ENCODE peak calls at places on chromosomes 11 and 22, in nine cellular contexts. I is effector memory CD8-positive, alpha-beta T cell; N is AML-193; F is GM03348; P is Peyer's patch; Y is esophagus muscularis mucosa; V is KBM-7; R is choroid plexus epithelial cell; L is HFF-Myc. G is an unnamed sample.

GRCh38 chr22:49425356-49425755 is 402.3 kb downstream of the BRD1 start:
- DNase-seq in V (no peak), P (no peak), Y (no peak), F (no peak), L (no peak), N (no peak), R (no peak), I (no peak), G (no peak)

GRCh38 chr11:2693271-2693833 is 6.4 kb downstream of the KCNQ1OT1 start:
- DNase-seq in P (no peak), F (no peak), R (no peak), I (no peak), L (no peak), Y (no peak), N (no peak), V (no peak), G (no peak)

GRCh38 chr11:37378989-37379388 is 781.0 kb upstream of the RAG2 start:
- DNase-seq in V (no peak), Y (no peak), R (no peak), N (no peak), L (no peak), I (no peak), F (no peak), P (no peak), G (no peak)

GRCh38 chr11:61541568-61541967 is 33.0 kb downstream of the LRRC10B start:
- DNase-seq in I (no peak), L (peak; percentile 61), Y (no peak), V (peak; percentile 55), F (peak; percentile 77), N (no peak), P (no peak), R (peak; percentile 19), G (peak; percentile 73)

GRCh38 chr22:17035246-17035645 is 27.2 kb upstream of the GAB4 start:
- DNase-seq in Y (no peak), F (no peak), N (no peak), P (no peak), R (no peak), V (no peak), I (no peak), L (no peak), G (no peak)

GRCh38 chr22:20918663-20919220 is 1.5 kb downstream of the CRKL start:
- DNase-seq in L (no peak), R (no peak), N (no peak), I (no peak), Y (no peak), V (no peak), F (peak; percentile 27), P (no peak), G (no peak)

GRCh38 chr11:8233691-8234424 is 29.8 kb downstream of the LMO1 start:
- DNase-seq in P (peak; percentile 25), I (no peak), V (no peak), F (peak; percentile 69), N (no peak), L (peak; percentile 26), R (peak; percentile 42), Y (no peak), G (peak; percentile 69)

GRCh38 chr11:116960916-116961315 is 123.5 kb upstream of the APOA1 start:
- DNase-seq in N (no peak), L (no peak), R (peak; percentile 52), F (peak; percentile 67), P (no peak), I (no peak), Y (no peak), V (no peak), G (peak; percentile 83)

GRCh38 chr11:69640995-69641581 is at the start of gene CCND1:
- DNase-seq in L (peak; percentile 91), V (peak; percentile 28), R (peak; percentile 96), I (no peak), P (peak; percentile 86), Y (no peak), F (peak; percentile 90), N (no peak), G (peak; percentile 86)

GRCh38 chr11:67483901-67484665 is 1.3 kb downstream of the AIP start:
- DNase-seq in L (no peak), V (no peak), N (no peak), I (peak; percentile 53), F (no peak), Y (no peak), R (no peak), P (peak; percentile 12), G (no peak)

GRCh38 chr11:39327302-39327701 is 2132.2 kb downstream of the LRRC4C start:
- DNase-seq in F (no peak), I (no peak), Y (no peak), N (no peak), R (no peak), V (no peak), P (no peak), L (no peak), G (no peak)

GRCh38 chr11:81869337-81870065 is 864.2 kb downstream of the FAM181B start:
- DNase-seq in P (no peak), I (peak; percentile 83), L (no peak), V (peak; percentile 90), Y (no peak), F (no peak), R (peak; percentile 53), N (peak; percentile 85), G (no peak)

GRCh38 chr11:68838572-68838964 is 3.1 kb downstream of the CPT1A start:
- DNase-seq in L (no peak), P (no peak), N (peak; percentile 28), R (no peak), I (peak; percentile 21), Y (no peak), V (no peak), F (no peak), G (no peak)

GRCh38 chr11:64661622-64662021 is 61.4 kb downstream of the NRXN2 start:
- DNase-seq in L (no peak), V (no peak), R (no peak), Y (no peak), N (no peak), P (no peak), F (no peak), I (no peak), G (no peak)

GRCh38 chr11:123405123-123405592 is 24.9 kb upstream of the GRAMD1B start:
- DNase-seq in Y (peak; percentile 83), F (no peak), R (no peak), N (no peak), V (no peak), L (no peak), P (no peak), I (no peak), G (no peak)

GRCh38 chr22:41481925-41482318 is 13.0 kb downstream of the ACO2 start:
- DNase-seq in P (peak; percentile 24), N (no peak), R (no peak), Y (no peak), L (no peak), F (no peak), I (no peak), V (no peak), G (no peak)

GRCh38 chr22:49032821-49033220 is 794.9 kb downstream of the BRD1 start:
- DNase-seq in R (no peak), V (no peak), N (no peak), L (no peak), I (no peak), F (no peak), P (no peak), Y (no peak), G (no peak)

GRCh38 chr11:76601272-76601671 is 69.3 kb downstream of the LRRC32 start:
- DNase-seq in V (no peak), I (no peak), L (no peak), N (no peak), F (no peak), Y (no peak), R (no peak), P (no peak), G (no peak)

GRCh38 chr22:49638788-49639187 is 188.9 kb downstream of the BRD1 start:
- DNase-seq in V (no peak), Y (no peak), R (no peak), L (no peak), I (no peak), N (no peak), F (no peak), P (no peak), G (no peak)

GRCh38 chr22:32444068-32444467 is 20.2 kb downstream of the BPIFC start:
- DNase-seq in F (no peak), N (no peak), P (peak; percentile 67), L (no peak), I (no peak), Y (no peak), R (peak; percentile 23), V (peak; percentile 36), G (no peak)

GRCh38 chr22:36879775-36880174 is 19.0 kb downstream of the NCF4 start:
- DNase-seq in I (no peak), V (no peak), R (no peak), L (no peak), F (peak; percentile 71), N (no peak), P (no peak), Y (no peak), G (peak; percentile 53)

GRCh38 chr11:69215784-69216415 is 60.2 kb downstream of the SMIM38 start:
- DNase-seq in R (peak; percentile 9), P (no peak), F (peak; percentile 79), V (no peak), Y (no peak), L (no peak), N (no peak), I (no peak), G (peak; percentile 85)

GRCh38 chr11:91742155-91742554 is 482.5 kb upstream of the FAT3 start:
- DNase-seq in F (no peak), I (no peak), R (no peak), V (no peak), P (no peak), Y (no peak), N (no peak), L (no peak), G (no peak)

GRCh38 chr22:45155050-45155840 is 8.5 kb upstream of the NUP50 start:
- DNase-seq in N (peak; percentile 12), F (no peak), I (no peak), V (no peak), R (peak; percentile 77), L (no peak), Y (no peak), P (no peak), G (peak; percentile 13)

GRCh38 chr11:102111787-102112653 is 1.8 kb downstream of the YAP1 start:
- DNase-seq in I (peak; percentile 7), N (no peak), F (peak; percentile 58), Y (no peak), R (peak; percentile 79), L (peak; percentile 85), V (no peak), P (peak; percentile 57), G (peak; percentile 52)

GRCh38 chr11:75814369-75814685 is 683 bp upstream of the UVRAG start:
- DNase-seq in Y (no peak), L (no peak), P (no peak), F (no peak), N (peak; percentile 73), V (no peak), I (no peak), R (no peak), G (no peak)

GRCh38 chr11:131943296-131943695 is 572.9 kb downstream of the NTM start:
- DNase-seq in V (no peak), L (no peak), Y (no peak), F (no peak), I (no peak), N (no peak), P (no peak), R (no peak), G (no peak)

GRCh38 chr11:123357353-123357989 is 72.6 kb upstream of the GRAMD1B start:
- DNase-seq in I (no peak), F (no peak), L (no peak), P (no peak), Y (no peak), V (no peak), R (no peak), N (no peak), G (no peak)